ENCODE peak calls at places on chromosome 1, in ten cellular contexts. One of them, this sample, is unnamed. For H3K27me3, the result is how much of the 10 kb centered on the place peaks cover.

GRCh38 chr1:2214541-2215241 is 13.4 kb upstream of the SKI start:
- DNase-seq in neural progenitor cell: no peak
- DNase-seq in cardiac muscle cell: no peak
- DNase-seq in stomach: no peak
- DNase-seq in fibroblast of lung: peak
- DNase-seq in HL-60: no peak
- DNase-seq in IMR-90: no peak
- DNase-seq in body of pancreas: no peak
- DNase-seq in heart left ventricle: peak
- DNase-seq in psoas muscle: peak
- DNase-seq in this sample: peak

GRCh38 chr1:110774398-110774797 is 98.5 kb upstream of the CD53 start:
- DNase-seq in neural progenitor cell: no peak
- DNase-seq in cardiac muscle cell: no peak
- DNase-seq in stomach: no peak
- DNase-seq in fibroblast of lung: no peak
- DNase-seq in HL-60: no peak
- DNase-seq in IMR-90: no peak
- DNase-seq in body of pancreas: no peak
- DNase-seq in heart left ventricle: peak
- DNase-seq in psoas muscle: no peak
- DNase-seq in this sample: no peak

GRCh38 chr1:31523012-31523411 is 53.3 kb upstream of the TINAGL1 start:
- DNase-seq in neural progenitor cell: no peak
- DNase-seq in cardiac muscle cell: no peak
- DNase-seq in stomach: no peak
- DNase-seq in fibroblast of lung: no peak
- DNase-seq in HL-60: no peak
- DNase-seq in IMR-90: no peak
- DNase-seq in body of pancreas: no peak
- DNase-seq in heart left ventricle: no peak
- DNase-seq in psoas muscle: no peak
- DNase-seq in this sample: no peak

GRCh38 chr1:203306089-203306969 is 1.0 kb downstream of the BTG2 start:
- DNase-seq in neural progenitor cell: peak
- DNase-seq in cardiac muscle cell: peak
- DNase-seq in stomach: peak
- DNase-seq in fibroblast of lung: peak
- DNase-seq in HL-60: peak
- DNase-seq in IMR-90: peak
- DNase-seq in body of pancreas: peak
- DNase-seq in heart left ventricle: peak
- DNase-seq in psoas muscle: peak
- DNase-seq in this sample: peak

GRCh38 chr1:166064951-166065350 is 101.8 kb downstream of the FAM78B start:
- DNase-seq in neural progenitor cell: no peak
- DNase-seq in cardiac muscle cell: no peak
- DNase-seq in stomach: no peak
- DNase-seq in fibroblast of lung: no peak
- DNase-seq in HL-60: no peak
- DNase-seq in IMR-90: no peak
- DNase-seq in body of pancreas: no peak
- DNase-seq in heart left ventricle: no peak
- DNase-seq in psoas muscle: no peak
- DNase-seq in this sample: no peak

GRCh38 chr1:58898739-58899580 is 115.1 kb upstream of the JUN start:
- DNase-seq in neural progenitor cell: no peak
- DNase-seq in cardiac muscle cell: peak
- DNase-seq in stomach: no peak
- DNase-seq in fibroblast of lung: no peak
- DNase-seq in HL-60: peak
- DNase-seq in IMR-90: peak
- DNase-seq in body of pancreas: peak
- DNase-seq in heart left ventricle: peak
- DNase-seq in psoas muscle: peak
- DNase-seq in this sample: peak

GRCh38 chr1:232110281-232111090 is 483.9 kb downstream of the DISC1 start:
- DNase-seq in neural progenitor cell: peak
- DNase-seq in cardiac muscle cell: peak
- DNase-seq in stomach: no peak
- DNase-seq in fibroblast of lung: peak
- DNase-seq in HL-60: no peak
- DNase-seq in IMR-90: peak
- DNase-seq in body of pancreas: no peak
- DNase-seq in heart left ventricle: no peak
- DNase-seq in psoas muscle: no peak
- DNase-seq in this sample: no peak

GRCh38 chr1:172456344-172456769 is 12.5 kb upstream of the PIGC start:
- DNase-seq in neural progenitor cell: no peak
- DNase-seq in cardiac muscle cell: no peak
- DNase-seq in stomach: no peak
- DNase-seq in fibroblast of lung: no peak
- DNase-seq in HL-60: no peak
- DNase-seq in IMR-90: no peak
- DNase-seq in body of pancreas: no peak
- DNase-seq in heart left ventricle: no peak
- DNase-seq in psoas muscle: no peak
- DNase-seq in this sample: no peak

GRCh38 chr1:3836421-3836820 is 20.6 kb downstream of the CEP104 start:
- DNase-seq in neural progenitor cell: no peak
- DNase-seq in cardiac muscle cell: no peak
- DNase-seq in stomach: no peak
- DNase-seq in fibroblast of lung: no peak
- DNase-seq in HL-60: no peak
- DNase-seq in IMR-90: no peak
- DNase-seq in body of pancreas: no peak
- DNase-seq in heart left ventricle: no peak
- DNase-seq in psoas muscle: no peak
- DNase-seq in this sample: no peak

GRCh38 chr1:30933874-30934252 is 25.3 kb upstream of the SDC3 start:
- DNase-seq in neural progenitor cell: no peak
- DNase-seq in cardiac muscle cell: peak
- DNase-seq in stomach: no peak
- DNase-seq in fibroblast of lung: no peak
- DNase-seq in HL-60: no peak
- DNase-seq in IMR-90: peak
- DNase-seq in body of pancreas: no peak
- DNase-seq in heart left ventricle: no peak
- DNase-seq in psoas muscle: no peak
- DNase-seq in this sample: no peak

GRCh38 chr1:237838320-237838719 is 52.4 kb downstream of the ZP4 start:
- DNase-seq in neural progenitor cell: no peak
- DNase-seq in cardiac muscle cell: no peak
- DNase-seq in stomach: no peak
- DNase-seq in fibroblast of lung: no peak
- DNase-seq in HL-60: no peak
- DNase-seq in IMR-90: no peak
- DNase-seq in body of pancreas: no peak
- DNase-seq in heart left ventricle: no peak
- DNase-seq in psoas muscle: no peak
- DNase-seq in this sample: no peak

DNA sequence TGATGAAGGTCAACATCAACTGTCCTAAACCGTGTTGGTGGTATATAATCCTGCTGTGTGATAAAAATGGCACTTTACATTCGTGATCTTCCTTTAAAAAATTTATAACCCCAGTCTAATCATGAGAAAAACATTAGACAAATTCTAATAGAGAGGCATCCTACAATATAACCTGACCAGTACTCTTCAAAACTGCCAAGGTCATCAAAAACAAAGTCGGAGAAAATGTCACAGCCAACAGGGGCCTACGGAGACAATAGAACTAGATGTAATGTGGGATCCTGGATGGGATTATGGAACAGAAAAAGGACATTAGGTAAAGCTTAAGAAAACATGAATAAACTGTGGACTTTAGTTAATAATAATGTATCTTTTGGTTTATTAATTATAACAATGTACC is 25.0 kb downstream of the CDKN2C start:
- DNase-seq in neural progenitor cell: no peak
- DNase-seq in cardiac muscle cell: no peak
- DNase-seq in stomach: no peak
- DNase-seq in fibroblast of lung: no peak
- DNase-seq in HL-60: no peak
- DNase-seq in IMR-90: no peak
- DNase-seq in body of pancreas: no peak
- DNase-seq in heart left ventricle: no peak
- DNase-seq in psoas muscle: no peak
- DNase-seq in this sample: no peak
- H3K27ac ChIP-seq in neural progenitor cell: no peak
- H3K27ac ChIP-seq in cardiac muscle cell: no peak
- H3K27ac ChIP-seq in stomach: no peak
- H3K27ac ChIP-seq in fibroblast of lung: no peak
- H3K27ac ChIP-seq in HL-60: no peak
- H3K27ac ChIP-seq in IMR-90: no peak
- H3K27ac ChIP-seq in body of pancreas: no peak
- H3K27ac ChIP-seq in heart left ventricle: no peak
- H3K27ac ChIP-seq in psoas muscle: no peak
- H3K27ac ChIP-seq in this sample: no peak

DNA sequence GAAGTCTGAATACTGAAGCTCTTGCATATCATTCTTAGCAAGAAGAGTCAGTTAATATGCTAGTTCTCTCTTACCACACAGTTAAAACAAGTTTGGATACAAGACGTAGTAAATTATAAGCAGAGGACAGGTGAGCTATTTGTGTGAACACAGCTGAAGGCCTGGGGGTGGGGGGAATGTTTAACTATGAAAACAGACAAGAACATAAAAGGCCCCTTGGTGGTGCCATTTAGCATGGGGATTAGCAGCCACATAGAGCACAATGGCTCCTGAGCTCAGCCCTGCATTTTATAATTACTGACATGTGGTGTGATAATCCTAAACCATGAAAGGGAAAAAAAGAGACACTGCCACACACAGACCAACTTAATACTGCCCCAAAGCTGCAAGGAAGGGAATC is 94.8 kb downstream of the TGFBR3 start:
- DNase-seq in neural progenitor cell: peak
- DNase-seq in cardiac muscle cell: no peak
- DNase-seq in stomach: no peak
- DNase-seq in fibroblast of lung: no peak
- DNase-seq in HL-60: no peak
- DNase-seq in IMR-90: no peak
- DNase-seq in body of pancreas: peak
- DNase-seq in heart left ventricle: no peak
- DNase-seq in psoas muscle: no peak
- DNase-seq in this sample: no peak
- TF ChIP-seq CTCF in neural progenitor cell: peak
- TF ChIP-seq CTCF in cardiac muscle cell: no peak
- TF ChIP-seq CTCF in stomach: no peak
- TF ChIP-seq CTCF in fibroblast of lung: no peak
- TF ChIP-seq CTCF in HL-60: no peak
- TF ChIP-seq CTCF in IMR-90: no peak
- TF ChIP-seq CTCF in body of pancreas: peak
- TF ChIP-seq CTCF in heart left ventricle: no peak
- TF ChIP-seq CTCF in psoas muscle: no peak
- TF ChIP-seq CTCF in this sample: no peak

GRCh38 chr1:61477301-61477700 is 247.6 kb downstream of the TM2D1 start:
- DNase-seq in neural progenitor cell: peak
- DNase-seq in cardiac muscle cell: no peak
- DNase-seq in stomach: no peak
- DNase-seq in fibroblast of lung: no peak
- DNase-seq in HL-60: no peak
- DNase-seq in IMR-90: no peak
- DNase-seq in body of pancreas: no peak
- DNase-seq in heart left ventricle: no peak
- DNase-seq in psoas muscle: no peak
- DNase-seq in this sample: no peak

GRCh38 chr1:61469365-61469764 is 255.6 kb downstream of the TM2D1 start:
- DNase-seq in neural progenitor cell: no peak
- DNase-seq in cardiac muscle cell: no peak
- DNase-seq in stomach: no peak
- DNase-seq in fibroblast of lung: no peak
- DNase-seq in HL-60: no peak
- DNase-seq in IMR-90: no peak
- DNase-seq in body of pancreas: no peak
- DNase-seq in heart left ventricle: no peak
- DNase-seq in psoas muscle: no peak
- DNase-seq in this sample: no peak

GRCh38 chr1:61474963-61475362 is 250.0 kb downstream of the TM2D1 start:
- DNase-seq in neural progenitor cell: no peak
- DNase-seq in cardiac muscle cell: no peak
- DNase-seq in stomach: no peak
- DNase-seq in fibroblast of lung: no peak
- DNase-seq in HL-60: no peak
- DNase-seq in IMR-90: no peak
- DNase-seq in body of pancreas: no peak
- DNase-seq in heart left ventricle: no peak
- DNase-seq in psoas muscle: no peak
- DNase-seq in this sample: no peak

GRCh38 chr1:61472876-61473275 is 252.1 kb downstream of the TM2D1 start:
- DNase-seq in neural progenitor cell: no peak
- DNase-seq in cardiac muscle cell: no peak
- DNase-seq in stomach: no peak
- DNase-seq in fibroblast of lung: peak
- DNase-seq in HL-60: no peak
- DNase-seq in IMR-90: no peak
- DNase-seq in body of pancreas: no peak
- DNase-seq in heart left ventricle: no peak
- DNase-seq in psoas muscle: no peak
- DNase-seq in this sample: no peak
- H3K27me3 ChIP-seq in neural progenitor cell: half or more
- H3K27me3 ChIP-seq in cardiac muscle cell: under half
- H3K27me3 ChIP-seq in stomach: under half
- H3K27me3 ChIP-seq in fibroblast of lung: under half
- H3K27me3 ChIP-seq in HL-60: under half
- H3K27me3 ChIP-seq in IMR-90: under half
- H3K27me3 ChIP-seq in body of pancreas: under half
- H3K27me3 ChIP-seq in heart left ventricle: under half
- H3K27me3 ChIP-seq in psoas muscle: under half
- H3K27me3 ChIP-seq in this sample: under half

GRCh38 chr1:197268012-197268411 is at the start of gene CRB1:
- DNase-seq in neural progenitor cell: peak
- DNase-seq in cardiac muscle cell: peak
- DNase-seq in stomach: no peak
- DNase-seq in fibroblast of lung: peak
- DNase-seq in HL-60: no peak
- DNase-seq in IMR-90: no peak
- DNase-seq in body of pancreas: no peak
- DNase-seq in heart left ventricle: no peak
- DNase-seq in psoas muscle: no peak
- DNase-seq in this sample: no peak

GRCh38 chr1:197269053-197269452 is 1.0 kb downstream of the CRB1 start:
- DNase-seq in neural progenitor cell: peak
- DNase-seq in cardiac muscle cell: peak
- DNase-seq in stomach: no peak
- DNase-seq in fibroblast of lung: no peak
- DNase-seq in HL-60: no peak
- DNase-seq in IMR-90: no peak
- DNase-seq in body of pancreas: no peak
- DNase-seq in heart left ventricle: no peak
- DNase-seq in psoas muscle: no peak
- DNase-seq in this sample: no peak

DNA sequence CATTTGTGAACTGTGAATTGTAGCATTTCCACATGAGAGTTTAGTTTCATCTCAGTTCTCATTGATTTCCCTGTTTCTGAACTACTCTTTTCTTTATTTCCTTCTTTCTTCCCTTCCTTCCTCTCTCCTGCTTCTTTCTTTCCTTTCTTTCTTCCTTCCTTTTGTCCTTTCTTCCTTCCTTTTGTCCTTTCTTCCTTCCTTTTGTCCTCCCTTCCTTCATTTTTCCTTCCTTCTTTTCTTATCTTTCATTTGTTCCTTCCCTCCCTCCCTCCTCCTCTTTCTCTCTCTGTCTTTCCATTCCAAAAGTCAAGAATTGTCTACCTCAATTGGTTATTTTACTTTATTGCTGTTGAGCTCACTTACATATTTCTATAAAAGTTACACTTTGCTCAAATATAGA is 2.9 kb upstream of the CRB1 start:
- DNase-seq in neural progenitor cell: no peak
- DNase-seq in cardiac muscle cell: no peak
- DNase-seq in stomach: no peak
- DNase-seq in fibroblast of lung: no peak
- DNase-seq in HL-60: no peak
- DNase-seq in IMR-90: no peak
- DNase-seq in body of pancreas: no peak
- DNase-seq in heart left ventricle: no peak
- DNase-seq in psoas muscle: no peak
- DNase-seq in this sample: no peak
- H3K27ac ChIP-seq in neural progenitor cell: no peak
- H3K27ac ChIP-seq in cardiac muscle cell: no peak
- H3K27ac ChIP-seq in stomach: no peak
- H3K27ac ChIP-seq in fibroblast of lung: no peak
- H3K27ac ChIP-seq in HL-60: no peak
- H3K27ac ChIP-seq in IMR-90: no peak
- H3K27ac ChIP-seq in body of pancreas: no peak
- H3K27ac ChIP-seq in heart left ventricle: no peak
- H3K27ac ChIP-seq in psoas muscle: no peak
- H3K27ac ChIP-seq in this sample: no peak

This sample was measured in thyroid gland.